ENCODE peak calls at places on chromosomes 13 and 19, in seven cellular contexts. W, N, X, H, B, Y and L are unnamed samples.

GRCh38 chr13:21365574-21365973 is 93.5 kb downstream of the ZDHHC20 start:
- DNase-seq in W (no peak), N (no peak), X (no peak), H (no peak), B (no peak), Y (peak), L (no peak)

GRCh38 chr13:36746051-36746450 is 72.2 kb downstream of the SERTM1 start:
- DNase-seq in W (no peak), N (no peak), X (no peak), H (no peak), B (no peak), Y (no peak), L (no peak)

GRCh38 chr19:15527705-15528104 is 19.4 kb downstream of the CYP4F22 start:
- DNase-seq in W (no peak), N (no peak), X (no peak), H (no peak), B (no peak), Y (no peak), L (no peak)

GRCh38 chr13:110575322-110576069 is 14.0 kb upstream of the RAB20 start:
- DNase-seq in W (no peak), N (peak), X (no peak), H (no peak), B (peak), Y (no peak), L (peak)

GRCh38 chr13:52695856-52696255 is 43.2 kb downstream of the SUGT1 start:
- DNase-seq in W (peak), N (peak), X (no peak), H (peak), B (no peak), Y (no peak), L (peak)

GRCh38 chr13:109667754-109668360 is 118.5 kb downstream of the IRS2 start:
- DNase-seq in W (no peak), N (no peak), X (no peak), H (no peak), B (no peak), Y (no peak), L (no peak)

GRCh38 chr13:51453959-51454703 is 1.3 kb upstream of the INTS6 start:
- DNase-seq in W (no peak), N (peak), X (no peak), H (no peak), B (peak), Y (no peak), L (peak)

GRCh38 chr13:27536361-27537101 is 83.8 kb downstream of the LNX2 start:
- DNase-seq in W (no peak), N (no peak), X (no peak), H (no peak), B (no peak), Y (no peak), L (no peak)

GRCh38 chr13:45082964-45083363 is 37.3 kb upstream of the GTF2F2 start:
- DNase-seq in W (peak), N (peak), X (no peak), H (peak), B (no peak), Y (no peak), L (peak)

GRCh38 chr13:39881383-39881782 is 225.9 kb downstream of the COG6 start:
- DNase-seq in W (no peak), N (no peak), X (no peak), H (no peak), B (no peak), Y (no peak), L (no peak)

GRCh38 chr13:46165485-46166220 is 16.3 kb downstream of the LCP1 start:
- DNase-seq in W (no peak), N (peak), X (no peak), H (no peak), B (no peak), Y (no peak), L (peak)

GRCh38 chr13:34357435-34358232 is 539.7 kb downstream of the RFC3 start:
- DNase-seq in W (peak), N (peak), X (peak), H (peak), B (no peak), Y (no peak), L (peak)

GRCh38 chr13:100547805-100548204 is 40.8 kb downstream of the GGACT start:
- DNase-seq in W (no peak), N (no peak), X (no peak), H (no peak), B (no peak), Y (no peak), L (no peak)

GRCh38 chr19:55342044-55342531 is 2.4 kb downstream of the KMT5C start:
- DNase-seq in W (no peak), N (no peak), X (no peak), H (no peak), B (no peak), Y (no peak), L (no peak)

GRCh38 chr13:40568672-40569350 is 97.6 kb downstream of the FOXO1 start:
- DNase-seq in W (no peak), N (no peak), X (no peak), H (no peak), B (no peak), Y (no peak), L (no peak)

GRCh38 chr19:10602330-10603083 is 15.4 kb upstream of the AP1M2 start:
- DNase-seq in W (no peak), N (peak), X (no peak), H (no peak), B (peak), Y (peak), L (peak)

GRCh38 chr19:41930926-41931592 is 2.8 kb upstream of the ERFL start:
- DNase-seq in W (no peak), N (no peak), X (no peak), H (no peak), B (no peak), Y (no peak), L (no peak)

GRCh38 chr19:29665826-29666633 is 769 bp downstream of the PLEKHF1 start:
- DNase-seq in W (no peak), N (peak), X (no peak), H (no peak), B (peak), Y (peak), L (no peak)

GRCh38 chr13:110323172-110323851 is 16.2 kb downstream of the COL4A2 start:
- DNase-seq in W (no peak), N (peak), X (no peak), H (peak), B (no peak), Y (peak), L (peak)

GRCh38 chr13:65095697-65096096 is 2134.4 kb downstream of the PCDH9 start:
- DNase-seq in W (no peak), N (no peak), X (no peak), H (no peak), B (no peak), Y (no peak), L (no peak)

GRCh38 chr13:105343134-105343806 is 1192.2 kb downstream of the EFNB2 start:
- DNase-seq in W (no peak), N (no peak), X (no peak), H (no peak), B (no peak), Y (no peak), L (peak)

GRCh38 chr19:16371540-16371986 is 46.9 kb downstream of the KLF2 start:
- DNase-seq in W (no peak), N (no peak), X (no peak), H (no peak), B (peak), Y (no peak), L (no peak)

GRCh38 chr19:17755533-17755885 is 4.2 kb downstream of the FCHO1 start:
- DNase-seq in W (no peak), N (no peak), X (no peak), H (no peak), B (no peak), Y (no peak), L (no peak)

GRCh38 chr13:30408319-30409101 is 13.8 kb upstream of the UBE2L5 start:
- DNase-seq in W (no peak), N (peak), X (no peak), H (peak), B (peak), Y (peak), L (peak)

GRCh38 chr19:55348317-55349034 is 6.0 kb downstream of the COX6B2 start:
- DNase-seq in W (no peak), N (no peak), X (no peak), H (no peak), B (no peak), Y (no peak), L (no peak)

GRCh38 chr19:18520848-18521691 is 800 bp downstream of the ELL start:
- DNase-seq in W (no peak), N (no peak), X (no peak), H (no peak), B (peak), Y (no peak), L (no peak)

GRCh38 chr13:43003010-43003409 is 11.0 kb upstream of the EPSTI1 start:
- DNase-seq in W (no peak), N (no peak), X (no peak), H (no peak), B (no peak), Y (no peak), L (no peak)

GRCh38 chr19:46542428-46543230 is 47.0 kb upstream of the PNMA8B start:
- DNase-seq in W (peak), N (peak), X (peak), H (peak), B (peak), Y (peak), L (peak)

GRCh38 chr13:112444001-112444311 is 67.8 kb downstream of the SPACA7 start:
- DNase-seq in W (no peak), N (peak), X (peak), H (no peak), B (peak), Y (peak), L (peak)

GRCh38 chr19:16518483-16519229 is 22.5 kb downstream of the C19orf44 start:
- DNase-seq in W (no peak), N (no peak), X (no peak), H (no peak), B (no peak), Y (no peak), L (no peak)

GRCh38 chr13:111938743-111939142 is 128.2 kb upstream of the SOX1 start:
- DNase-seq in W (no peak), N (no peak), X (no peak), H (no peak), B (no peak), Y (peak), L (no peak)

GRCh38 chr19:36436531-36436930 is 18.1 kb upstream of the ZFP82 start:
- DNase-seq in W (no peak), N (peak), X (no peak), H (no peak), B (no peak), Y (no peak), L (peak)

GRCh38 chr13:26707122-26708006 is 53.2 kb downstream of the GPR12 start:
- DNase-seq in W (no peak), N (peak), X (no peak), H (peak), B (no peak), Y (no peak), L (peak)

GRCh38 chr13:106568225-106569003 is 477 bp upstream of the ARGLU1 start:
- DNase-seq in W (peak), N (no peak), X (peak), H (no peak), B (no peak), Y (no peak), L (no peak)

GRCh38 chr13:99064624-99065249 is 86.9 kb upstream of the DOCK9 start:
- DNase-seq in W (no peak), N (no peak), X (no peak), H (no peak), B (no peak), Y (no peak), L (no peak)

GRCh38 chr13:99063952-99064351 is 86.1 kb upstream of the DOCK9 start:
- DNase-seq in W (no peak), N (peak), X (no peak), H (no peak), B (no peak), Y (no peak), L (peak)

GRCh38 chr13:99066219-99066618 is 88.4 kb upstream of the DOCK9 start:
- DNase-seq in W (no peak), N (no peak), X (no peak), H (no peak), B (no peak), Y (no peak), L (no peak)

GRCh38 chr13:99067160-99067985 is 89.5 kb upstream of the DOCK9 start:
- DNase-seq in W (peak), N (peak), X (peak), H (no peak), B (no peak), Y (no peak), L (peak)

GRCh38 chr13:99065250-99066015 is 87.6 kb upstream of the DOCK9 start:
- DNase-seq in W (no peak), N (no peak), X (no peak), H (no peak), B (no peak), Y (no peak), L (no peak)
- TF ChIP-seq CTCF in W (no peak), N (no peak), X (no peak), H (no peak), B (no peak), Y (no peak), L (no peak)

DNA sequence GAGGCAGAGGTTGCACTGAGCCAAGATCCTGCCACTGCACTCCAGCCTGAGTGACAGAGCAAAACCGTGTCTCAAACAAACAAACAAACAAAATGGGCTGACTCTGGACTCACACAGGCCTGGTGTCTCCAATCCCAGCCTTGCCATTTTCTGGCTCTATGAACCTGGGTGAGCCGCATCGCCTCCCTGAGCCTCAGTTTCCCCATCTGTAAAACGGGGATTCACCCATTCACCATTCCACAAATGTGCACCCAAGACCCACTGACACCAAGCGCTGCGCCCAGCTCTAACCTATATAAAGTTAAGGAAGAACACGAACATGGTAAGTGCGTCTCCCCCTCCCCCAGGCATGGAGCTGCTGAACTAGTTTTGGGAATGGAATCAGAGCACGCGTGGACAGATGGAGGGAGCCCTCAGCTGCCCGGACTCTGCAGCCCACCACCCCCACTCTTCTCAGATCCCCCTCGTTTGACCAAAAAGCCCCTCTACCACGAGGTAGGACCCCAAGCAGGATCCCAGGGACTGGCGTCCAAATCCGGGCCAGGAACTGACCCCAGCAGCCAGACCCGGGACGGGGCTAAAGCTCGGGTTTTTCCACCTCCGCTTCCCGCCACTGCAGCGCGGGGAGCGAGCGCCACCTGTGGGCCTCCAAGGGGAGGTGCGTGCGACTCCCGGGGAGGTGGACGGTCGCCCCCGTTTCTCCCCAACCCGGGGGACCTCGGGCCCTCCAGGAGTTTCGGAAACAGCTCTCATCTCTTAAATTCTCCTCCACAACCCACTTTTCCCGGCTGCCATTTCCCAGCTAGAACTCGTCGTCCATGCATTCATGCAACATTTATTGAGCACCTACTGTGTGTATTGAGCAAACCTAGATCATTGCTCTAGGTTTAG is 33.0 kb upstream of the ADGRE5 start:
- DNase-seq in W (no peak), N (peak), X (no peak), H (no peak), B (peak), Y (peak), L (peak)
- H3K4me3 ChIP-seq in W (peak), N (peak), X (peak), H (peak), B (peak), Y (peak), L (peak)

DNA sequence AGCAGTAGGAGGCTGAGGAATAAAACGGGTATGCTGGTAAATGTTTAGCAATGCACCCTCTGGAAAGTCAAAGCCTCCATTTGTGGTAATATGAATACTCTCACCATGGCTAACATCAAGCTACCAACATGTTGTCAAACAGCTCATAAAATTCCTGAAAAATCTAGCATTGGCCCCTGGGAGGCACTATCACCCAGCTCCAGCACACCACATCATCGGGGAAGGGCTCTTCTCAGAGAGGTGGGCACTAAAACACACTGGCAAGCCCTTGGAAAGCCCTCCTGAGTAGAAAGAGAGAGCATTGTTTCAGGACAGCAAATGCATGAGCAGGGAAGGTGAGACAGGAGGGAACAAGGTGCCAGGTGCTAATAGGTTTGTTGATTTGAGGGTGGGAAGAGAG is 53.9 kb upstream of the FLT1 start:
- DNase-seq in W (no peak), N (no peak), X (no peak), H (no peak), B (no peak), Y (no peak), L (peak)
- TF ChIP-seq CTCF in W (no peak), N (no peak), X (no peak), H (peak), B (no peak), Y (no peak), L (peak)

GRCh38 chr19:13838071-13838942 is 38.6 kb upstream of the NANOS3 start:
- DNase-seq in W (no peak), N (no peak), X (no peak), H (no peak), B (no peak), Y (no peak), L (no peak)
- H3K4me3 ChIP-seq in W (peak), N (peak), X (peak), H (peak), B (peak), Y (peak), L (peak)

GRCh38 chr19:35247526-35248309 is 1.1 kb upstream of the LSR start:
- DNase-seq in W (no peak), N (no peak), X (peak), H (no peak), B (no peak), Y (peak), L (no peak)
- TF ChIP-seq CTCF in W (no peak), N (no peak), X (peak), H (no peak), B (peak), Y (no peak), L (no peak)

DNA sequence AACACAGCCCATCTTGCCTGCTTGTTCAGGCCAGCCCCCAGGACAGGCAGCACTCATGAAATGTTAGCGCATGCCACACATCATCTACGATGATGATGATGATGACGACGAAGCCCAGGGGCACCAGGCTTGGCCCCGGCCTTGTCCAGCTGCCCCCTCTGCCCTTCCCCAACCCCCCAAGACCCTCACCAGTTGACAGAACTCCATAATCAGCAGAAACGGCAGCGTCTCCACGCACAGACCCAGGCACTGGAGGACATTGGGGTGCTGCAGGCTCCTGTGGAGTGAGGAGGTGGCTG is 9.0 kb downstream of the LMTK3 start:
- DNase-seq in W (no peak), N (no peak), X (no peak), H (no peak), B (no peak), Y (no peak), L (no peak)
- H3K4me3 ChIP-seq in W (no peak), N (no peak), X (peak), H (no peak), B (no peak), Y (no peak), L (no peak)

DNA sequence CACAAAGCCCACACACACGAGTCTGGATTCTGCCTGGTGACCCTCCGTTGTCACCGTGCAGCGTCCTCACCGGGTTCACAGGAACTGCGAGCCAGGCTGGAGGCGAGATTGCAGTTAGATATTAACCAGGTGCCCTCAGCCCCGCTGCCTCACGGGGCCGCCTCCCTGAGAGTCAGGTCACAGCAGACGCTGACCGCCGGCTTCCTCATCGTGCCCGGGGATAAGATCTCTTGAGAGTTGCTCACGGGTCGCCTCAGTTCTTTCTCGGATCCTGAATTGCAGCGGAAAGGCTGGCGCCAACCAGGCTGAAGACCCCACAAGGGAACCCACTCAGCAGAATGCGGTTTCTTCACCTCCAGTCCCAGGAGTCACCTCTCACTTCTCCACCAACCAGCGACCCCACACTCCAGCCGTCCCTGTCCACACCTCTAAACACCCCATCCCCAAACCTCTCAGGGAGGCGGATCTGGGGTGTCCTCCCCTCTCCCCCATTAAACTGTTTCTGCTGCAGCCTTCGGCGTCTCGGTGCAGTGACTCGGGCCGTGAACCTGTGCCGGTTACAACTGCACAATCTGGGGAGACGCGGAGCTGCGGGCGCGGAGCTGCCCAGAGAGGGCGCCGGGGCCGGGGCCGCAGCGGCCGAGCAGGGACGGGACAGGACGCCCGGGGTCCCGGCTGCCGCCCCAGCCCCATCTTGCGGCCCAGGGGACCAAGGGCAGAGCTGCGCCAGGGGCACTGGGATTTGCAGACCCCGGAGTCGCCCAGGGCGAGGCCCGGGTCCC is 591 bp downstream of the ZNF823 start:
- DNase-seq in W (no peak), N (peak), X (no peak), H (no peak), B (peak), Y (peak), L (peak)
- TF ChIP-seq CTCF in W (peak), N (no peak), X (no peak), H (no peak), B (no peak), Y (no peak), L (no peak)

GRCh38 chr19:566403-566802 is 6.0 kb upstream of the BSG start:
- DNase-seq in W (no peak), N (no peak), X (no peak), H (no peak), B (no peak), Y (peak), L (no peak)
- H3K4me3 ChIP-seq in W (no peak), N (no peak), X (no peak), H (no peak), B (no peak), Y (no peak), L (no peak)